ENCODE peak calls at places on chromosomes 6 and 20, in six cellular contexts. D is activated B cell treated with CpG ODN at 0.5 μM for 24 hours; A is Peyer's patch; Z is LoVo; P is right cardiac atrium; V is activated CD4-positive, CD25-positive, alpha-beta regulatory T cell. B is an unnamed sample.

GRCh38 chr6:29992792-29993191 is 50.5 kb downstream of the HLA-A start:
- DNase-seq in D (no peak), A (no peak), Z (no peak), P (no peak), V (no peak), B (no peak)

GRCh38 chr6:145887969-145888368 is 73.4 kb upstream of the FBXO30 start:
- DNase-seq in D (no peak), A (no peak), Z (no peak), P (no peak), V (no peak), B (no peak)

GRCh38 chr6:37244430-37245310 is 12.9 kb upstream of the TBC1D22B start:
- DNase-seq in D (no peak), A (peak), Z (peak), P (peak), V (no peak), B (no peak)

GRCh38 chr6:140857734-140858380 is 1274.9 kb upstream of the GJE1 start:
- DNase-seq in D (no peak), A (no peak), Z (no peak), P (no peak), V (no peak), B (no peak)

GRCh38 chr6:12060780-12061619 is 48.9 kb downstream of the HIVEP1 start:
- DNase-seq in D (peak), A (peak), Z (no peak), P (peak), V (peak), B (no peak)

GRCh38 chr20:52033313-52033712 is 158.3 kb downstream of the ZFP64 start:
- DNase-seq in D (no peak), A (no peak), Z (no peak), P (no peak), V (no peak), B (no peak)

GRCh38 chr20:50916257-50916656 is 15.0 kb downstream of the ADNP start:
- DNase-seq in D (no peak), A (no peak), Z (peak), P (no peak), V (no peak), B (no peak)

GRCh38 chr6:47034919-47035318 is 7.2 kb downstream of the ADGRF1 start:
- DNase-seq in D (no peak), A (no peak), Z (peak), P (no peak), V (no peak), B (no peak)

GRCh38 chr6:142075516-142076101 is 57.1 kb upstream of the GJE1 start:
- DNase-seq in D (no peak), A (no peak), Z (no peak), P (no peak), V (no peak), B (no peak)

GRCh38 chr20:24392612-24393011 is 76.8 kb upstream of the SYNDIG1 start:
- DNase-seq in D (no peak), A (no peak), Z (no peak), P (no peak), V (no peak), B (no peak)

GRCh38 chr6:20879526-20879925 is 345.3 kb downstream of the CDKAL1 start:
- DNase-seq in D (no peak), A (no peak), Z (no peak), P (no peak), V (no peak), B (no peak)

GRCh38 chr6:116564921-116565872 is 6.1 kb upstream of the RWDD1 start:
- DNase-seq in D (no peak), A (no peak), Z (no peak), P (peak), V (no peak), B (no peak)

GRCh38 chr20:5413394-5413793 is 96.6 kb upstream of the PROKR2 start:
- DNase-seq in D (no peak), A (no peak), Z (no peak), P (no peak), V (no peak), B (no peak)

GRCh38 chr6:157224957-157225574 is 98.3 kb downstream of the TMEM242 start:
- DNase-seq in D (no peak), A (no peak), Z (no peak), P (no peak), V (no peak), B (no peak)

GRCh38 chr6:159577564-159577963 is 115.5 kb downstream of the SOD2 start:
- DNase-seq in D (no peak), A (no peak), Z (peak), P (no peak), V (no peak), B (no peak)

GRCh38 chr6:111423055-111423633 is 59.9 kb downstream of the REV3L start:
- DNase-seq in D (no peak), A (no peak), Z (no peak), P (no peak), V (no peak), B (no peak)

GRCh38 chr6:79077680-79078056 is 386 bp downstream of the PHIP start:
- DNase-seq in D (no peak), A (no peak), Z (no peak), P (no peak), V (peak), B (peak)